ENCODE peak calls at places on chromosomes 4 and X, in ten cellular contexts. One of them, this sample, is unnamed.
A peak's percentile ranks its signal among the peaks of the same experiment; 100 is the strongest.

GRCh38 chrX:2596050-2596449 is 95.0 kb upstream of the CD99 start:
- DNase-seq in CD8-positive, alpha-beta T cell: no peak
- DNase-seq in progenitor cell of endocrine pancreas: no peak
- DNase-seq in HL-60: no peak
- DNase-seq in transverse colon: no peak
- DNase-seq in astrocyte of the spinal cord: no peak
- DNase-seq in pancreas: no peak
- DNase-seq in IMR-90: no peak
- DNase-seq in choroid plexus epithelial cell: no peak
- DNase-seq in tibial artery: no peak
- DNase-seq in this sample: no peak

GRCh38 chr4:8278421-8279287 is 9.1 kb downstream of the HTRA3 start:
- DNase-seq in choroid plexus epithelial cell: peak; percentile 77
- DNase-seq in IMR-90: peak; percentile 93
- DNase-seq in HL-60: no peak
- DNase-seq in pancreas: no peak
- DNase-seq in tibial artery: no peak
- DNase-seq in CD8-positive, alpha-beta T cell: no peak
- DNase-seq in transverse colon: no peak
- DNase-seq in astrocyte of the spinal cord: peak; percentile 83
- DNase-seq in progenitor cell of endocrine pancreas: no peak
- DNase-seq in this sample: no peak

GRCh38 chr4:113673450-113673849 is 88.1 kb downstream of the CAMK2D start:
- DNase-seq in astrocyte of the spinal cord: no peak
- DNase-seq in transverse colon: peak; percentile 16
- DNase-seq in IMR-90: peak; percentile 54
- DNase-seq in HL-60: no peak
- DNase-seq in pancreas: no peak
- DNase-seq in CD8-positive, alpha-beta T cell: peak; percentile 9
- DNase-seq in choroid plexus epithelial cell: peak; percentile 21
- DNase-seq in tibial artery: no peak
- DNase-seq in progenitor cell of endocrine pancreas: no peak
- DNase-seq in this sample: peak; percentile 17

GRCh38 chr4:55865228-55865806 is 11.9 kb downstream of the EXOC1 start:
- DNase-seq in choroid plexus epithelial cell: peak; percentile 73
- DNase-seq in tibial artery: no peak
- DNase-seq in IMR-90: peak; percentile 71
- DNase-seq in pancreas: no peak
- DNase-seq in progenitor cell of endocrine pancreas: no peak
- DNase-seq in HL-60: no peak
- DNase-seq in transverse colon: no peak
- DNase-seq in CD8-positive, alpha-beta T cell: no peak
- DNase-seq in astrocyte of the spinal cord: peak; percentile 73
- DNase-seq in this sample: no peak

GRCh38 chrX:39705299-39705698 is 392.5 kb downstream of the BCOR start:
- DNase-seq in IMR-90: peak; percentile 88
- DNase-seq in astrocyte of the spinal cord: peak; percentile 90
- DNase-seq in choroid plexus epithelial cell: peak; percentile 93
- DNase-seq in HL-60: no peak
- DNase-seq in CD8-positive, alpha-beta T cell: no peak
- DNase-seq in transverse colon: peak; percentile 58
- DNase-seq in tibial artery: peak; percentile 66
- DNase-seq in pancreas: peak; percentile 61
- DNase-seq in progenitor cell of endocrine pancreas: no peak
- DNase-seq in this sample: no peak

GRCh38 chr4:13541720-13542576 is 2.4 kb downstream of the NKX3-2 start:
- DNase-seq in CD8-positive, alpha-beta T cell: no peak
- DNase-seq in choroid plexus epithelial cell: no peak
- DNase-seq in HL-60: no peak
- DNase-seq in pancreas: peak; percentile 84
- DNase-seq in transverse colon: peak; percentile 43
- DNase-seq in astrocyte of the spinal cord: no peak
- DNase-seq in progenitor cell of endocrine pancreas: peak; percentile 50
- DNase-seq in IMR-90: no peak
- DNase-seq in tibial artery: no peak
- DNase-seq in this sample: no peak

GRCh38 chr4:88600129-88600849 is 8.0 kb downstream of the HERC3 start:
- DNase-seq in HL-60: no peak
- DNase-seq in choroid plexus epithelial cell: peak; percentile 61
- DNase-seq in progenitor cell of endocrine pancreas: no peak
- DNase-seq in IMR-90: peak; percentile 95
- DNase-seq in transverse colon: no peak
- DNase-seq in CD8-positive, alpha-beta T cell: no peak
- DNase-seq in astrocyte of the spinal cord: peak; percentile 85
- DNase-seq in tibial artery: no peak
- DNase-seq in pancreas: no peak
- DNase-seq in this sample: no peak

GRCh38 chrX:40912166-40912565 is 173.1 kb upstream of the USP9X start:
- DNase-seq in IMR-90: no peak
- DNase-seq in transverse colon: no peak
- DNase-seq in choroid plexus epithelial cell: no peak
- DNase-seq in HL-60: no peak
- DNase-seq in CD8-positive, alpha-beta T cell: no peak
- DNase-seq in progenitor cell of endocrine pancreas: no peak
- DNase-seq in tibial artery: no peak
- DNase-seq in astrocyte of the spinal cord: no peak
- DNase-seq in pancreas: no peak
- DNase-seq in this sample: no peak

GRCh38 chr4:71411976-71412375 is 73.2 kb downstream of the SLC4A4 start:
- DNase-seq in CD8-positive, alpha-beta T cell: no peak
- DNase-seq in tibial artery: no peak
- DNase-seq in progenitor cell of endocrine pancreas: no peak
- DNase-seq in choroid plexus epithelial cell: peak; percentile 2
- DNase-seq in astrocyte of the spinal cord: no peak
- DNase-seq in pancreas: no peak
- DNase-seq in IMR-90: peak; percentile 13
- DNase-seq in HL-60: no peak
- DNase-seq in transverse colon: no peak
- DNase-seq in this sample: no peak

GRCh38 chr4:168521736-168522135 is 24.9 kb downstream of the PALLD start:
- DNase-seq in transverse colon: no peak
- DNase-seq in astrocyte of the spinal cord: no peak
- DNase-seq in CD8-positive, alpha-beta T cell: no peak
- DNase-seq in choroid plexus epithelial cell: no peak
- DNase-seq in pancreas: no peak
- DNase-seq in progenitor cell of endocrine pancreas: no peak
- DNase-seq in tibial artery: no peak
- DNase-seq in IMR-90: no peak
- DNase-seq in HL-60: no peak
- DNase-seq in this sample: no peak

GRCh38 chr4:48343531-48343930 is 2.2 kb downstream of the SLAIN2 start:
- DNase-seq in astrocyte of the spinal cord: no peak
- DNase-seq in transverse colon: no peak
- DNase-seq in progenitor cell of endocrine pancreas: no peak
- DNase-seq in IMR-90: peak; percentile 22
- DNase-seq in pancreas: no peak
- DNase-seq in choroid plexus epithelial cell: peak; percentile 55
- DNase-seq in HL-60: no peak
- DNase-seq in tibial artery: no peak
- DNase-seq in CD8-positive, alpha-beta T cell: no peak
- DNase-seq in this sample: no peak

GRCh38 chr4:24889991-24890390 is 22.9 kb downstream of the CCDC149 start:
- DNase-seq in tibial artery: no peak
- DNase-seq in IMR-90: peak; percentile 34
- DNase-seq in choroid plexus epithelial cell: no peak
- DNase-seq in progenitor cell of endocrine pancreas: no peak
- DNase-seq in HL-60: no peak
- DNase-seq in astrocyte of the spinal cord: no peak
- DNase-seq in CD8-positive, alpha-beta T cell: no peak
- DNase-seq in pancreas: no peak
- DNase-seq in transverse colon: no peak
- DNase-seq in this sample: no peak

GRCh38 chr4:2406920-2407319 is 11.5 kb downstream of the ZFYVE28 start:
- DNase-seq in astrocyte of the spinal cord: no peak
- DNase-seq in transverse colon: no peak
- DNase-seq in HL-60: no peak
- DNase-seq in CD8-positive, alpha-beta T cell: no peak
- DNase-seq in progenitor cell of endocrine pancreas: no peak
- DNase-seq in IMR-90: no peak
- DNase-seq in tibial artery: no peak
- DNase-seq in choroid plexus epithelial cell: no peak
- DNase-seq in pancreas: no peak
- DNase-seq in this sample: no peak

GRCh38 chrX:145549476-145549875 is 268.2 kb upstream of the SLITRK2 start:
- DNase-seq in progenitor cell of endocrine pancreas: no peak
- DNase-seq in tibial artery: no peak
- DNase-seq in IMR-90: no peak
- DNase-seq in HL-60: no peak
- DNase-seq in choroid plexus epithelial cell: no peak
- DNase-seq in pancreas: no peak
- DNase-seq in astrocyte of the spinal cord: no peak
- DNase-seq in CD8-positive, alpha-beta T cell: no peak
- DNase-seq in transverse colon: no peak
- DNase-seq in this sample: no peak

GRCh38 chr4:791201-791865 is 34.6 kb downstream of the CPLX1 start:
- DNase-seq in transverse colon: no peak
- DNase-seq in CD8-positive, alpha-beta T cell: no peak
- DNase-seq in astrocyte of the spinal cord: no peak
- DNase-seq in pancreas: peak; percentile 51
- DNase-seq in progenitor cell of endocrine pancreas: no peak
- DNase-seq in IMR-90: no peak
- DNase-seq in tibial artery: no peak
- DNase-seq in choroid plexus epithelial cell: no peak
- DNase-seq in HL-60: no peak
- DNase-seq in this sample: no peak

GRCh38 chr4:97013309-97014106 is 1129.8 kb downstream of the STPG2 start:
- DNase-seq in CD8-positive, alpha-beta T cell: no peak
- DNase-seq in IMR-90: no peak
- DNase-seq in tibial artery: no peak
- DNase-seq in progenitor cell of endocrine pancreas: no peak
- DNase-seq in transverse colon: no peak
- DNase-seq in HL-60: no peak
- DNase-seq in pancreas: no peak
- DNase-seq in astrocyte of the spinal cord: no peak
- DNase-seq in choroid plexus epithelial cell: no peak
- DNase-seq in this sample: no peak

DNA sequence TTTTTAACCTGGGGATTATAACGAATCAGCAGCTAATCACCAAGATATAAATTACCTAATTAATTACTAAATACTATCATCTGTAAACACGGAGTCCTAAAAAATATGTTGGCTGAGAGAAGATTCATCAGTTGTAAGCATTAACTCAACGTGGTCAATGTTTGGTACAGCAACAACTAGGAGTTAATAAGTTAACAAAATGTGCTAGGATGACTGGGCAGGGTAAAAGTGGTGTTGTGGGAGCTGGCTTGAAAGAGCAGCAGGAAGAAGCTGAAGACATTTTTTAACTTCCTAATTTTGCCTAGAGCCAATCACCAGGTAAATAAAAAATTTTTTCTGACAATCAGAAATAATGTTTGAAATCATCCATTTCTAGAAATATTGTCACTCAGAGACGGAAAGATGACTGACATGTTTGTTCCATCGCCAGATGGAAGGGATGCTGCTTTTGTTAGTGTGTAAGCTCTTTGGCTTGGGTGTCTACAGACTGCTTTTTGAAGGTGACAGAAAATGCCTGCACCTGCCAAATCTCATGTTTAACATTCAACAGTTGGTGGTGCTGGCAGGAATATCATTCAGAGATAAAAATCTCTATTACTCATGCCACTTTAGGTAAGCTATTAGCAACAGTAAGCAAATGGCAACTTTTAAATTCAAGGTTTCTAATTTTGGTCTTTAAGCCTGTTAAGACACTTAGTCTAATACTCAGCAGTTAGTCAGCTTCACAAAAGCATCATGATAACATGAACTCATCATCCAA is 1126.9 kb downstream of the STPG2 start:
- DNase-seq in HL-60: no peak
- DNase-seq in choroid plexus epithelial cell: no peak
- DNase-seq in tibial artery: no peak
- DNase-seq in CD8-positive, alpha-beta T cell: no peak
- DNase-seq in astrocyte of the spinal cord: no peak
- DNase-seq in pancreas: no peak
- DNase-seq in transverse colon: no peak
- DNase-seq in IMR-90: no peak
- DNase-seq in progenitor cell of endocrine pancreas: no peak
- DNase-seq in this sample: no peak
- TF ChIP-seq CTCF in HL-60: no peak
- TF ChIP-seq CTCF in choroid plexus epithelial cell: no peak
- TF ChIP-seq CTCF in tibial artery: no peak
- TF ChIP-seq CTCF in CD8-positive, alpha-beta T cell: no peak
- TF ChIP-seq CTCF in astrocyte of the spinal cord: no peak
- TF ChIP-seq CTCF in pancreas: no peak
- TF ChIP-seq CTCF in transverse colon: no peak
- TF ChIP-seq CTCF in IMR-90: no peak
- TF ChIP-seq CTCF in progenitor cell of endocrine pancreas: no peak
- TF ChIP-seq CTCF in this sample: no peak

DNA sequence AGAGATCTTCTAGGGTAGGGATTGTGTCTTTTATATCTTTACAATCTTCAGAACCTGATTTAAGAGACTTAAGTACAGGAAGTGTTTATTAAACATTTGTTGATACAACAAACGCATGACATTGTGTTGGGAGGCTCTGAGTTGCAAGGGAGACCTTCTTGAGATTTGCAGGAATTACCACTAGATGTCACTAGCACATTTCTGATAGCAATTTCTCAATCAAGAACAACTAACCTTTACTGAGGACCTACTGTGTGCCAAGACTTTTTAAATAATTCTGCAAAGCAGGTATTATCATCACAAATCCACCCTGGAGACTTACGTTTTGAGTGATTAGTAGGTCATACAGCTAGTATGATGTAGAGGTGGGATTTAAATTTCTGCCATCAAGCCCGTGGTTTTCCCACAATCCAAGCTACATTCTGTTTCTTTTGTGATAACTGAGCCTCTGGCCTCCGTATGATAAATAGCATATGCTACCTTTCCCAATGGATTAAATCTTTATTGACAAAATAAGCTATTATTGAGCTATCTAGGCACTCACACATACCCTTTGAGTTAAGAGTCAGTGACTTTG is 986.0 kb downstream of the CCSER1 start:
- DNase-seq in IMR-90: peak; percentile 6
- DNase-seq in pancreas: no peak
- DNase-seq in HL-60: no peak
- DNase-seq in progenitor cell of endocrine pancreas: no peak
- DNase-seq in CD8-positive, alpha-beta T cell: no peak
- DNase-seq in choroid plexus epithelial cell: peak; percentile 45
- DNase-seq in astrocyte of the spinal cord: peak; percentile 32
- DNase-seq in tibial artery: no peak
- DNase-seq in transverse colon: no peak
- DNase-seq in this sample: no peak
- TF ChIP-seq CTCF in IMR-90: peak; percentile 40
- TF ChIP-seq CTCF in pancreas: peak; percentile 33
- TF ChIP-seq CTCF in HL-60: peak; percentile 30
- TF ChIP-seq CTCF in progenitor cell of endocrine pancreas: peak; percentile 76
- TF ChIP-seq CTCF in CD8-positive, alpha-beta T cell: no peak
- TF ChIP-seq CTCF in choroid plexus epithelial cell: peak; percentile 68
- TF ChIP-seq CTCF in astrocyte of the spinal cord: peak; percentile 63
- TF ChIP-seq CTCF in tibial artery: no peak
- TF ChIP-seq CTCF in transverse colon: peak; percentile 21
- TF ChIP-seq CTCF in this sample: no peak

GRCh38 chrX:108001218-108001814 is 19.1 kb upstream of the TEX13B start:
- DNase-seq in tibial artery: no peak
- DNase-seq in HL-60: peak; percentile 23
- DNase-seq in IMR-90: peak; percentile 36
- DNase-seq in progenitor cell of endocrine pancreas: no peak
- DNase-seq in CD8-positive, alpha-beta T cell: no peak
- DNase-seq in astrocyte of the spinal cord: peak; percentile 29
- DNase-seq in choroid plexus epithelial cell: peak; percentile 77
- DNase-seq in transverse colon: no peak
- DNase-seq in pancreas: no peak
- DNase-seq in this sample: no peak
- TF ChIP-seq CTCF in tibial artery: no peak
- TF ChIP-seq CTCF in HL-60: peak; percentile 37
- TF ChIP-seq CTCF in IMR-90: peak; percentile 37
- TF ChIP-seq CTCF in progenitor cell of endocrine pancreas: peak; percentile 53
- TF ChIP-seq CTCF in CD8-positive, alpha-beta T cell: peak; percentile 54
- TF ChIP-seq CTCF in astrocyte of the spinal cord: peak; percentile 61
- TF ChIP-seq CTCF in choroid plexus epithelial cell: peak; percentile 72
- TF ChIP-seq CTCF in transverse colon: peak; percentile 38
- TF ChIP-seq CTCF in pancreas: peak; percentile 32
- TF ChIP-seq CTCF in this sample: no peak

GRCh38 chrX:88613338-88613737 is 133.7 kb upstream of the CPXCR1 start:
- DNase-seq in tibial artery: no peak
- DNase-seq in pancreas: no peak
- DNase-seq in choroid plexus epithelial cell: peak; percentile 34
- DNase-seq in HL-60: no peak
- DNase-seq in IMR-90: no peak
- DNase-seq in transverse colon: no peak
- DNase-seq in progenitor cell of endocrine pancreas: no peak
- DNase-seq in CD8-positive, alpha-beta T cell: no peak
- DNase-seq in astrocyte of the spinal cord: no peak
- DNase-seq in this sample: no peak
- TF ChIP-seq CTCF in tibial artery: no peak
- TF ChIP-seq CTCF in pancreas: no peak
- TF ChIP-seq CTCF in choroid plexus epithelial cell: peak; percentile 38
- TF ChIP-seq CTCF in HL-60: no peak
- TF ChIP-seq CTCF in IMR-90: peak; percentile 32
- TF ChIP-seq CTCF in transverse colon: no peak
- TF ChIP-seq CTCF in progenitor cell of endocrine pancreas: peak; percentile 87
- TF ChIP-seq CTCF in CD8-positive, alpha-beta T cell: no peak
- TF ChIP-seq CTCF in astrocyte of the spinal cord: peak; percentile 25
- TF ChIP-seq CTCF in this sample: no peak

This sample was measured in natural killer cell.